ENCODE peak calls at places on chromosomes 1 and 21, in five cellular contexts. E is astrocyte of the cerebellum, N is GM23338, H is left ventricle myocardium inferior, W is uterus. X is an unnamed sample.

GRCh38 chr1:237223419-237223818 is 181.4 kb downstream of the RYR2 start:
- DNase-seq in E (no peak), N (no peak), H (no peak), W (no peak), X (no peak)

GRCh38 chr1:241356187-241356518 is 852 bp downstream of the RGS7 start:
- DNase-seq in E (no peak), N (peak), H (no peak), W (no peak), X (no peak)

GRCh38 chr1:21669287-21670058 is at the start of gene RAP1GAP:
- DNase-seq in E (no peak), N (peak), H (no peak), W (no peak), X (no peak)

GRCh38 chr1:177863776-177864175 is 106.1 kb downstream of the SEC16B start:
- DNase-seq in E (no peak), N (no peak), H (no peak), W (no peak), X (no peak)

GRCh38 chr1:216416488-216416887 is 6.8 kb downstream of the USH2A start:
- DNase-seq in E (no peak), N (no peak), H (no peak), W (no peak), X (no peak)

GRCh38 chr1:32817815-32818786 is 648 bp downstream of the S100PBP start:
- DNase-seq in E (no peak), N (peak), H (peak), W (peak), X (peak)

GRCh38 chr1:187626056-187626455 is 797.3 kb downstream of the PLA2G4A start:
- DNase-seq in E (no peak), N (no peak), H (no peak), W (no peak), X (no peak)

GRCh38 chr1:26161408-26162219 is 2.7 kb downstream of the FAM110D start:
- DNase-seq in E (no peak), N (peak), H (peak), W (peak), X (peak)

GRCh38 chr1:18951416-18951815 is 5.1 kb downstream of the IFFO2 start:
- DNase-seq in E (no peak), N (no peak), H (no peak), W (no peak), X (no peak)

GRCh38 chr1:41046347-41046775 is 24.8 kb upstream of the SLFNL1 start:
- DNase-seq in E (no peak), N (no peak), H (no peak), W (no peak), X (no peak)

GRCh38 chr21:39911286-39911685 is 44.0 kb downstream of the PCP4 start:
- DNase-seq in E (no peak), N (peak), H (no peak), W (no peak), X (no peak)
- TF ChIP-seq CTCF in E (peak), N (peak), H (peak), W (no peak), X (peak)

DNA sequence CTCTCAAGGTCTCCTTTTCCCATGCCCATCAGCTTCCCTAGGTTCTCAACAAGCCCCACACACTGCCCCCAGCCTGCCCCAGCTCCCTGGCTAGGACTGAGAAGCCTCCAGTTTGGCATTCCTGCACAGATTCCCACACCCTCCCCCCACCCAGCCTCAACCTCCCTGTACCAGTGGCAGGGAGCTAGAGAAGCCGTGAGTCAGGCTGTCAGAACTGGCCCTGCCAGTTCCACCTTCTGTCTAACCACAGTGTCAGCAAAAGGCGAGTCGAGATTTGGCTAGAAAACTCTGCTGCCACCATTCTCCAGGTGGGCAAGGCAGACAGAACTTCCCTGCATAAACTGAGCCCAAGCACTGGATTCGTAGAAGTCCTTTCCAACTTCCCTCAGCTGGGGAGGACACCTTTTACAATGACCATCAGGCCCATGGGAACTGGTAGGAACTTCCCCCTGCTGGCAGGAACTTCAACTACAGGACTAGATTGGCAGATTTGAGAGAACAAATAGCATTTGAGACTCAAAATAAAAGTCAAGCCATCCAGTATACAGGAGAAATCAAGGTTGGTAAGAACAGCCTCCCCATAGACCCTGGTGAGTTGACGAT is 31.0 kb downstream of the TNNT2 start:
- DNase-seq in E (peak), N (peak), H (no peak), W (no peak), X (peak)
- TF ChIP-seq CTCF in E (peak), N (peak), H (peak), W (no peak), X (peak)

GRCh38 chr1:147723691-147724323 is 36.6 kb downstream of the GJA5 start:
- DNase-seq in E (no peak), N (peak), H (peak), W (peak), X (peak)
- TF ChIP-seq CTCF in E (peak), N (peak), H (peak), W (peak), X (peak)

DNA sequence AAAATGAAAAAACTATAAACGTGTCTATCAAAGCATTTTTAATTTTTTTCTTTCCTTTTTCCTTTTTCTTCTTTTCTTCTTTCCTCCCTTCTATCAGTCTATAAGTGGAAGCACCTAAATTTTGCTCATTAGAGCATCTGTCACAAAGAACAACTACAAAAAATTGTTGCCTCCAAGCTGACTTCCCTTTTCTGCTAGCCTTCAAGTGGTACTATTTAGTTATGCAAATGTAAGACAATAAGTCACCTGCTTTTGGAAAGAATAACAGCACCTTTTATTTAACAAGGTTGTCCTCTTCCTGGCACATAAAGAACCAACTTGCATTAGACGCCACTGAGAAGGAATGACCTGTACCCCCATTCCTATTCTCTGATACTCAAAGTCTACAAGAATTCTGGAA is 45.0 kb upstream of the C1orf53 start:
- DNase-seq in E (no peak), N (no peak), H (no peak), W (no peak), X (no peak)
- TF ChIP-seq CTCF in E (no peak), N (no peak), H (no peak), W (no peak), X (no peak)

GRCh38 chr1:53992085-53992874 is 25.7 kb downstream of the LDLRAD1 start:
- DNase-seq in E (no peak), N (peak), H (no peak), W (no peak), X (no peak)
- TF ChIP-seq CTCF in E (no peak), N (peak), H (peak), W (no peak), X (peak)

GRCh38 chr1:180952657-180953013 is 39.9 kb downstream of the KIAA1614 start:
- DNase-seq in E (no peak), N (no peak), H (no peak), W (no peak), X (no peak)

GRCh38 chr1:180953291-180953747 is 40.6 kb downstream of the KIAA1614 start:
- DNase-seq in E (no peak), N (peak), H (no peak), W (no peak), X (no peak)

GRCh38 chr1:180951881-180952656 is 39.4 kb downstream of the KIAA1614 start:
- DNase-seq in E (no peak), N (no peak), H (no peak), W (no peak), X (no peak)

GRCh38 chr1:180954766-180955165 is 42.1 kb downstream of the KIAA1614 start:
- DNase-seq in E (no peak), N (no peak), H (no peak), W (no peak), X (no peak)

GRCh38 chr1:180953791-180954721 is 41.4 kb downstream of the KIAA1614 start:
- DNase-seq in E (no peak), N (peak), H (peak), W (peak), X (no peak)
- TF ChIP-seq CTCF in E (no peak), N (no peak), H (peak), W (peak), X (no peak)